ENCODE peak calls at places on chromosomes 3 and 15, in ten cellular contexts. E, F, W, A, M, D, O, J, Y and P are unnamed samples.

GRCh38 chr15:25468611-25469010 is 29.8 kb upstream of the UBE3A start:
- DNase-seq in E (no peak), F (no peak), W (no peak), A (no peak), M (no peak), D (no peak), O (no peak), J (no peak), Y (no peak), P (no peak)

GRCh38 chr3:171980578-171981270 is 58.7 kb upstream of the FNDC3B start:
- DNase-seq in E (no peak), F (peak; percentile 38), W (no peak), A (no peak), M (peak; percentile 68), D (no peak), O (no peak), J (no peak), Y (peak; percentile 44), P (peak; percentile 61)

GRCh38 chr3:46667061-46667621 is 26.3 kb downstream of the ALS2CL start:
- DNase-seq in E (no peak), F (no peak), W (peak; percentile 38), A (no peak), M (peak; percentile 6), D (peak; percentile 8), O (no peak), J (no peak), Y (no peak), P (no peak)

GRCh38 chr15:88866295-88866881 is 29.0 kb downstream of the HAPLN3 start:
- DNase-seq in E (no peak), F (no peak), W (no peak), A (no peak), M (no peak), D (no peak), O (no peak), J (no peak), Y (no peak), P (no peak)

GRCh38 chr3:122258757-122259371 is 66.2 kb upstream of the CSTA start:
- DNase-seq in E (peak; percentile 84), F (peak; percentile 56), W (no peak), A (peak; percentile 77), M (peak; percentile 61), D (peak; percentile 77), O (peak; percentile 14), J (peak; percentile 11), Y (peak; percentile 82), P (peak; percentile 73)

GRCh38 chr3:49469037-49469875 is 811 bp upstream of the DAG1 start:
- DNase-seq in E (no peak), F (peak; percentile 68), W (peak; percentile 81), A (peak; percentile 96), M (peak; percentile 68), D (peak; percentile 68), O (no peak), J (no peak), Y (peak; percentile 96), P (peak; percentile 85)

GRCh38 chr3:58009026-58009748 is 965 bp downstream of the FLNB start:
- DNase-seq in E (peak; percentile 44), F (no peak), W (peak; percentile 53), A (no peak), M (peak; percentile 58), D (peak; percentile 48), O (peak; percentile 53), J (peak; percentile 10), Y (peak; percentile 40), P (no peak)

GRCh38 chr3:61669676-61670299 is 108.4 kb downstream of the PTPRG start:
- DNase-seq in E (no peak), F (no peak), W (no peak), A (no peak), M (peak; percentile 81), D (no peak), O (no peak), J (no peak), Y (peak; percentile 67), P (no peak)

GRCh38 chr3:52357151-52358080 is 41.3 kb downstream of the DNAH1 start:
- DNase-seq in E (no peak), F (no peak), W (no peak), A (no peak), M (no peak), D (no peak), O (no peak), J (no peak), Y (no peak), P (no peak)

GRCh38 chr3:106401666-106402319 is 533.0 kb upstream of the CBLB start:
- DNase-seq in E (no peak), F (peak; percentile 54), W (no peak), A (no peak), M (peak; percentile 60), D (no peak), O (no peak), J (no peak), Y (no peak), P (peak; percentile 53)

GRCh38 chr3:54914180-54914579 is 13.7 kb downstream of the LRTM1 start:
- DNase-seq in E (no peak), F (no peak), W (no peak), A (peak; percentile 42), M (no peak), D (no peak), O (no peak), J (no peak), Y (no peak), P (no peak)

GRCh38 chr3:118810499-118811035 is 224.1 kb downstream of the IGSF11 start:
- DNase-seq in E (no peak), F (no peak), W (no peak), A (no peak), M (no peak), D (no peak), O (no peak), J (no peak), Y (peak; percentile 50), P (no peak)

GRCh38 chr3:177131927-177132636 is 65.2 kb downstream of the TBL1XR1 start:
- DNase-seq in E (no peak), F (no peak), W (no peak), A (no peak), M (peak; percentile 87), D (no peak), O (no peak), J (no peak), Y (no peak), P (no peak)

GRCh38 chr3:38739396-38739689 is 76.7 kb downstream of the SCN10A start:
- DNase-seq in E (no peak), F (no peak), W (no peak), A (no peak), M (no peak), D (no peak), O (no peak), J (no peak), Y (peak; percentile 6), P (no peak)

GRCh38 chr15:78727561-78727960 is 83.7 kb downstream of the ADAMTS7 start:
- DNase-seq in E (no peak), F (no peak), W (no peak), A (no peak), M (no peak), D (no peak), O (no peak), J (no peak), Y (peak; percentile 90), P (no peak)

GRCh38 chr15:68186671-68187397 is 18.3 kb downstream of the CALML4 start:
- DNase-seq in E (no peak), F (peak; percentile 87), W (no peak), A (no peak), M (peak; percentile 17), D (no peak), O (no peak), J (no peak), Y (no peak), P (peak; percentile 77)

GRCh38 chr3:154730221-154730620 is 300.2 kb upstream of the GPR149 start:
- DNase-seq in E (no peak), F (no peak), W (no peak), A (no peak), M (no peak), D (no peak), O (no peak), J (no peak), Y (no peak), P (no peak)

GRCh38 chr3:143597774-143598652 is 250.3 kb downstream of the SLC9A9 start:
- DNase-seq in E (no peak), F (no peak), W (no peak), A (peak; percentile 10), M (peak; percentile 77), D (no peak), O (no peak), J (no peak), Y (no peak), P (no peak)

GRCh38 chr3:184565421-184566211 is 4.0 kb downstream of the EPHB3 start:
- DNase-seq in E (no peak), F (peak; percentile 90), W (peak; percentile 94), A (no peak), M (peak; percentile 71), D (peak; percentile 86), O (no peak), J (no peak), Y (peak; percentile 75), P (peak; percentile 68)

GRCh38 chr15:68314563-68314962 is 37.0 kb downstream of the FEM1B start:
- DNase-seq in E (no peak), F (peak; percentile 56), W (no peak), A (no peak), M (no peak), D (peak; percentile 28), O (no peak), J (no peak), Y (no peak), P (no peak)

GRCh38 chr15:77120576-77120975 is 49.7 kb upstream of the TSPAN3 start:
- DNase-seq in E (no peak), F (no peak), W (no peak), A (no peak), M (no peak), D (no peak), O (no peak), J (no peak), Y (no peak), P (no peak)

GRCh38 chr3:126621171-126621570 is 33.8 kb downstream of the TXNRD3 start:
- DNase-seq in E (no peak), F (peak; percentile 58), W (no peak), A (peak; percentile 56), M (peak; percentile 0), D (no peak), O (no peak), J (no peak), Y (no peak), P (peak; percentile 61)

GRCh38 chr15:99100245-99101173 is 4.4 kb upstream of the SYNM start:
- DNase-seq in E (peak; percentile 44), F (peak; percentile 63), W (peak; percentile 85), A (peak; percentile 87), M (peak; percentile 73), D (peak; percentile 84), O (peak; percentile 30), J (peak; percentile 17), Y (peak; percentile 82), P (peak; percentile 74)

GRCh38 chr3:45951946-45952345 is 8.7 kb downstream of the CXCR6 start:
- DNase-seq in E (no peak), F (no peak), W (no peak), A (no peak), M (no peak), D (no peak), O (no peak), J (no peak), Y (no peak), P (no peak)

GRCh38 chr3:73192036-73192738 is 130.7 kb downstream of the EBLN2 start:
- DNase-seq in E (no peak), F (no peak), W (no peak), A (peak; percentile 19), M (peak; percentile 58), D (no peak), O (no peak), J (no peak), Y (peak; percentile 89), P (no peak)

GRCh38 chr3:125381314-125381713 is 6.2 kb upstream of the ZNF148 start:
- DNase-seq in E (no peak), F (peak; percentile 14), W (no peak), A (no peak), M (no peak), D (no peak), O (no peak), J (no peak), Y (no peak), P (no peak)

GRCh38 chr3:98962189-98962930 is 60.9 kb upstream of the DCBLD2 start:
- DNase-seq in E (no peak), F (peak; percentile 96), W (no peak), A (no peak), M (no peak), D (no peak), O (no peak), J (no peak), Y (no peak), P (peak; percentile 38)

GRCh38 chr3:171566803-171567422 is 106.7 kb upstream of the TNIK start:
- DNase-seq in E (peak; percentile 57), F (peak; percentile 46), W (no peak), A (peak; percentile 64), M (peak; percentile 63), D (no peak), O (no peak), J (no peak), Y (peak; percentile 57), P (peak; percentile 67)